ENCODE peak calls at places on chromosomes 16 and 17, in six cellular contexts. G is COLO829; L is CD4-positive, alpha-beta T cell; U is A549; B is SW480; Z is GM23338. S is an unnamed sample.

GRCh38 chr17:12070561-12070960 is 49.9 kb downstream of the MAP2K4 start:
- DNase-seq in G (no peak), L (no peak), Z (no peak), U (no peak), B (no peak), S (peak; percentile 25)

GRCh38 chr16:88719267-88719932 is 13.1 kb downstream of the CTU2 start:
- DNase-seq in L (no peak), B (no peak), G (no peak), U (no peak), Z (no peak), S (no peak)

GRCh38 chr16:59370717-59371116 is 636.6 kb upstream of the GOT2 start:
- DNase-seq in U (no peak), Z (no peak), L (no peak), G (no peak), B (no peak), S (no peak)

GRCh38 chr17:80264048-80264792 is 3.6 kb downstream of the RNF213 start:
- DNase-seq in B (no peak), U (no peak), G (no peak), L (peak; percentile 58), Z (no peak), S (no peak)

GRCh38 chr17:42657824-42658588 is 1.1 kb upstream of the TUBG2 start:
- DNase-seq in Z (no peak), B (no peak), U (no peak), L (no peak), G (no peak), S (no peak)

GRCh38 chr16:64019339-64019738 is 1102.5 kb downstream of the CDH11 start:
- DNase-seq in U (no peak), L (no peak), B (no peak), G (no peak), Z (peak; percentile 41), S (no peak)

GRCh38 chr17:31829649-31830048 is 29.4 kb downstream of the COPRS start:
- DNase-seq in G (no peak), L (no peak), Z (no peak), U (no peak), B (no peak), S (no peak)

GRCh38 chr16:65672960-65673359 is 551.1 kb upstream of the CDH11 start:
- DNase-seq in U (no peak), Z (no peak), L (no peak), G (no peak), B (no peak), S (peak; percentile 46)

GRCh38 chr17:79919862-79920720 is 80.9 kb upstream of the CBX4 start:
- DNase-seq in Z (no peak), L (no peak), U (no peak), G (no peak), B (no peak), S (no peak)

GRCh38 chr17:7745748-7746470 is 28.4 kb downstream of the DNAH2 start:
- DNase-seq in U (peak; percentile 75), G (peak; percentile 93), Z (no peak), B (peak; percentile 37), L (no peak), S (peak; percentile 79)